ENCODE peak calls at places on chromosomes 12 and 14, in nine cellular contexts. F is astrocyte, J is MM.1S, N is PC-3, Z is IMR-90, T is mammary epithelial cell, Y is H9, B is SK-N-SH, K is GM23338. G is an unnamed sample.

GRCh38 chr12:115232455-115233156 is 548.6 kb upstream of the TBX3 start:
- DNase-seq in K (no peak), J (no peak), Y (no peak), N (no peak), F (peak; percentile 49), Z (peak; percentile 97), T (no peak), B (no peak), G (no peak)

GRCh38 chr12:15443611-15444010 is 121.3 kb downstream of the PTPRO start:
- DNase-seq in N (peak; percentile 39), J (no peak), T (peak; percentile 77), Z (no peak), B (no peak), K (no peak), Y (no peak), F (no peak), G (no peak)

GRCh38 chr14:92729632-92730358 is 18.6 kb downstream of the LGMN start:
- DNase-seq in N (peak; percentile 88), J (no peak), F (peak; percentile 95), B (no peak), Y (no peak), T (peak; percentile 87), Z (peak; percentile 96), K (no peak), G (no peak)

GRCh38 chr14:37241206-37241605 is 43.5 kb downstream of the MIPOL1 start:
- DNase-seq in Y (no peak), Z (no peak), J (no peak), F (no peak), N (peak; percentile 71), B (no peak), K (no peak), T (peak; percentile 9), G (no peak)

GRCh38 chr12:116385486-116386217 is 108.2 kb upstream of the MED13L start:
- DNase-seq in N (no peak), Z (no peak), J (no peak), Y (peak; percentile 60), F (no peak), K (peak; percentile 35), B (no peak), T (no peak), G (no peak)

GRCh38 chr12:95022477-95022876 is 19.0 kb upstream of the NDUFA12 start:
- DNase-seq in Y (no peak), K (no peak), N (no peak), T (no peak), F (no peak), J (no peak), B (no peak), Z (no peak), G (peak; percentile 48)

GRCh38 chr12:13293086-13293485 is 96.6 kb downstream of the EMP1 start:
- DNase-seq in T (no peak), N (no peak), Y (no peak), Z (peak; percentile 6), F (no peak), B (no peak), K (no peak), J (no peak), G (no peak)

GRCh38 chr14:86602263-86602662 is 1072.3 kb downstream of the FLRT2 start:
- DNase-seq in N (no peak), B (no peak), Z (peak; percentile 34), T (no peak), F (no peak), J (no peak), Y (no peak), K (no peak), G (no peak)

GRCh38 chr14:95164506-95164905 is 7.2 kb upstream of the DICER1 start:
- DNase-seq in Z (no peak), F (no peak), Y (no peak), T (peak; percentile 51), J (no peak), B (no peak), K (no peak), N (peak; percentile 21), G (no peak)

GRCh38 chr12:29155079-29155478 is 6.0 kb downstream of the FAR2 start:
- DNase-seq in N (no peak), T (no peak), J (peak; percentile 58), Y (no peak), F (no peak), Z (no peak), K (no peak), B (peak; percentile 40), G (no peak)

GRCh38 chr12:27966870-27967269 is 5.7 kb downstream of the PTHLH start:
- DNase-seq in B (no peak), N (peak; percentile 100), K (no peak), J (no peak), F (peak; percentile 97), Z (peak; percentile 99), T (peak; percentile 96), Y (no peak), G (no peak)

GRCh38 chr14:93906341-93907329 is 20.5 kb upstream of the FAM181A start:
- DNase-seq in F (no peak), B (peak; percentile 77), Z (peak; percentile 17), Y (peak; percentile 86), N (peak; percentile 73), J (peak; percentile 59), T (peak; percentile 43), K (peak; percentile 91), G (peak; percentile 94)

GRCh38 chr14:72513994-72514659 is 379.8 kb downstream of the DPF3 start:
- DNase-seq in B (peak; percentile 50), Z (peak; percentile 73), J (peak; percentile 41), Y (peak; percentile 43), K (peak; percentile 77), N (peak; percentile 70), F (peak; percentile 36), T (peak; percentile 29), G (peak; percentile 80)

GRCh38 chr12:101670007-101670671 is 27.3 kb upstream of the CHPT1 start:
- DNase-seq in T (peak; percentile 5), F (peak; percentile 10), N (peak; percentile 54), Y (no peak), K (peak; percentile 59), Z (peak; percentile 58), J (peak; percentile 8), B (peak; percentile 19), G (peak; percentile 76)

GRCh38 chr12:118213452-118213851 is 77.5 kb downstream of the PEBP1 start:
- DNase-seq in F (no peak), N (no peak), J (no peak), Y (no peak), T (no peak), B (no peak), K (no peak), Z (no peak), G (no peak)

GRCh38 chr12:6551496-6552139 is 4.2 kb downstream of the IFFO1 start:
- DNase-seq in F (peak; percentile 66), B (no peak), Z (peak; percentile 72), Y (no peak), N (no peak), J (no peak), T (no peak), K (no peak), G (no peak)

GRCh38 chr14:81946808-81947798 is 413.4 kb upstream of the SEL1L start:
- DNase-seq in F (peak; percentile 0), J (no peak), Z (no peak), Y (no peak), B (no peak), T (no peak), K (no peak), N (no peak), G (no peak)

GRCh38 chr14:94320243-94320642 is 2.9 kb downstream of the SERPINA6 start:
- DNase-seq in Y (no peak), T (peak; percentile 88), F (no peak), J (no peak), Z (no peak), N (peak; percentile 6), B (no peak), K (peak; percentile 18), G (peak; percentile 51)

GRCh38 chr12:33605776-33606175 is 166.2 kb upstream of the SYT10 start:
- DNase-seq in N (peak; percentile 50), Z (no peak), K (peak; percentile 60), F (no peak), J (no peak), T (peak; percentile 30), Y (no peak), B (peak; percentile 2), G (peak; percentile 51)

GRCh38 chr14:94582851-94583250 is 1.6 kb downstream of the SERPINA5 start:
- DNase-seq in K (no peak), J (no peak), Y (no peak), F (no peak), T (no peak), Z (no peak), N (no peak), B (no peak), G (no peak)

GRCh38 chr12:52126050-52126604 is 46.6 kb downstream of the SMIM41 start:
- DNase-seq in Z (no peak), F (no peak), J (no peak), N (no peak), K (no peak), Y (no peak), B (peak; percentile 28), T (no peak), G (peak; percentile 32)
- H2AFZ ChIP-seq in Z (no peak overlapping the region), F (no peak overlapping the region), J (no peak overlapping the region), N (no peak overlapping the region), K (no peak overlapping the region), Y (no peak overlapping the region), B (no peak overlapping the region), T (no peak overlapping the region), G (no peak overlapping the region)

GRCh38 chr14:23174785-23175184 is 8.7 kb downstream of the SLC7A8 start:
- DNase-seq in B (no peak), Z (no peak), K (peak; percentile 68), F (no peak), Y (no peak), T (no peak), N (no peak), J (no peak), G (no peak)
- H3K4me1 ChIP-seq in B (no peaks in the 10 kb centered on the region), Z (no peaks in the 10 kb centered on the region), K (peaks cover 22% of the 10 kb centered on the region), F (no peaks in the 10 kb centered on the region), Y (peaks cover 7% of the 10 kb centered on the region), T (peaks cover 54% of the 10 kb centered on the region), N (no peaks in the 10 kb centered on the region), J (no peaks in the 10 kb centered on the region), G (no peaks in the 10 kb centered on the region)

DNA sequence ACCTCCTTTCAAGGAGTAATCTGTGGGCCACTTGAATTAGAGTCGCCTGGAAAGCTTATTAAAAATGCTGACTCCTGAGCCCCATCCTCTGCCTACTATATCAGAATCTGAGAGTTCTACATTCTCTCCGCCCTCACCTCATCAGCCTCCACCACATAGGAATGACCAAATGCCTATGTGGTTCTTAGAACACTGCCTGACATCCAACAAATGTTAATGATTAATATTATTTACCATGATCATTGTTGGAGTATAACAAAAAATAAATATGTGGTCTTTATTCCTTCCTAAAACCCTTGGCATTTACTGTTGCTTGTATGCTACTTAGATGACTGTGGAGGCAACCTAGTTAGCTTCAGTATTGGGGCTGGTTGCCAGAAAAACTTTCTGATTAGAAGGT is 91.9 kb downstream of the BBS10 start:
- DNase-seq in F (no peak), T (no peak), B (no peak), J (no peak), N (no peak), K (no peak), Z (no peak), Y (no peak), G (no peak)
- H3K27ac ChIP-seq in F (no peak overlapping the region), T (no peak overlapping the region), B (no peak overlapping the region), J (no peak overlapping the region), N (no peak overlapping the region), K (no peak overlapping the region), Z (no peak overlapping the region), Y (no peak overlapping the region), G (no peak overlapping the region)

DNA sequence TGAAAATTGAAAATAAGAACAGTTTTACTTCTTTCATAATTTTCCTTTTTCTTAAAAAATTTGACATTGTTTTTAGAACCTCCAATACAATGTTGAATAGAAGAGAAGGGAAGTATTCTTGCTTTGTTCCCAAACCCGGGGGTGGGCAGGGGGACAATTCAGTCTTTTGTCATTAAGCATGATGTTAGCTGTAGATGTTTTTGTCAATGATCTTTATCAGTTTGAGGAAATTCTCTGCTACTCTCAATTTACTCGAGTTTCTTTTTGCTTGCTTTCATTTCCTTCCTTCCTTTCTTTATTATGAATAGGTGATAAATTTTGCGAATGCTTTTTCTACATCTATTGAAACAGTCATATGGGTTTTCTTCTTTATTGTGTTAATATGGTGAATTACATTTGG is 183.2 kb upstream of the FRMD6 start:
- DNase-seq in N (no peak), B (no peak), F (no peak), K (no peak), T (no peak), J (no peak), Z (no peak), Y (no peak), G (no peak)
- H2AFZ ChIP-seq in N (no peak overlapping the region), B (peak overlapping the region; percentile 46), F (no peak overlapping the region), K (no peak overlapping the region), T (no peak overlapping the region), J (no peak overlapping the region), Z (no peak overlapping the region), Y (no peak overlapping the region), G (no peak overlapping the region)

G was measured in Karpas-422.